ENCODE peak calls at places on chromosomes 2 and 18, in ten cellular contexts. G, Z, M, R, K, P, X, O, Q and N are unnamed samples.

GRCh38 chr18:46657115-46657955 is at the start of gene LOXHD1:
- DNase-seq in G (no peak), Z (no peak), M (no peak), R (no peak), K (no peak), P (no peak), X (no peak), O (no peak), Q (no peak), N (no peak)

GRCh38 chr2:27911458-27912210 is 21.1 kb downstream of the BABAM2 start:
- DNase-seq in G (no peak), Z (no peak), M (no peak), R (no peak), K (no peak), P (no peak), X (no peak), O (no peak), Q (no peak), N (no peak)

GRCh38 chr2:241003047-241003360 is 4.6 kb downstream of the SNED1 start:
- DNase-seq in G (no peak), Z (no peak), M (no peak), R (no peak), K (no peak), P (no peak), X (no peak), O (no peak), Q (no peak), N (no peak)

GRCh38 chr2:120865656-120866055 is 130.0 kb downstream of the GLI2 start:
- DNase-seq in G (no peak), Z (no peak), M (no peak), R (no peak), K (no peak), P (no peak), X (no peak), O (no peak), Q (no peak), N (no peak)

GRCh38 chr2:100317634-100318033 is 4.7 kb downstream of the LONRF2 start:
- DNase-seq in G (no peak), Z (no peak), M (no peak), R (no peak), K (no peak), P (no peak), X (no peak), O (no peak), Q (no peak), N (peak)

GRCh38 chr2:99974966-99975365 is 167.4 kb downstream of the AFF3 start:
- DNase-seq in G (no peak), Z (no peak), M (peak), R (no peak), K (no peak), P (no peak), X (no peak), O (no peak), Q (no peak), N (no peak)

GRCh38 chr2:43391877-43392214 is 165.4 kb upstream of the ZFP36L2 start:
- DNase-seq in G (no peak), Z (no peak), M (peak), R (no peak), K (no peak), P (no peak), X (no peak), O (no peak), Q (no peak), N (no peak)

GRCh38 chr2:113124181-113124961 is 3.0 kb upstream of the IL1RN start:
- DNase-seq in G (no peak), Z (no peak), M (peak), R (no peak), K (peak), P (no peak), X (no peak), O (no peak), Q (peak), N (peak)

GRCh38 chr2:8435608-8436007 is 246.2 kb upstream of the ID2 start:
- DNase-seq in G (no peak), Z (no peak), M (no peak), R (no peak), K (no peak), P (no peak), X (no peak), O (no peak), Q (no peak), N (no peak)

GRCh38 chr18:7902399-7902839 is 335.3 kb downstream of the PTPRM start:
- DNase-seq in G (peak), Z (no peak), M (peak), R (peak), K (no peak), P (no peak), X (no peak), O (peak), Q (no peak), N (no peak)

GRCh38 chr2:22801071-22801470 is 583.9 kb upstream of the KLHL29 start:
- DNase-seq in G (no peak), Z (no peak), M (no peak), R (no peak), K (no peak), P (no peak), X (no peak), O (no peak), Q (no peak), N (no peak)

GRCh38 chr2:126886201-126886905 is 12.3 kb upstream of the TEX51 start:
- DNase-seq in G (peak), Z (peak), M (peak), R (no peak), K (peak), P (peak), X (peak), O (peak), Q (peak), N (peak)

GRCh38 chr2:7373156-7373555 is 455.9 kb downstream of the RNF144A start:
- DNase-seq in G (no peak), Z (no peak), M (no peak), R (no peak), K (no peak), P (no peak), X (no peak), O (no peak), Q (no peak), N (no peak)

GRCh38 chr2:116754371-116755101 is 1060.0 kb upstream of the DDX18 start:
- DNase-seq in G (no peak), Z (no peak), M (no peak), R (no peak), K (no peak), P (no peak), X (no peak), O (no peak), Q (no peak), N (no peak)

GRCh38 chr2:11481426-11481788 is 15.4 kb upstream of the E2F6 start:
- DNase-seq in G (no peak), Z (no peak), M (no peak), R (no peak), K (no peak), P (no peak), X (no peak), O (no peak), Q (no peak), N (no peak)

GRCh38 chr18:2894841-2895370 is 48.1 kb downstream of the EMILIN2 start:
- DNase-seq in G (no peak), Z (no peak), M (no peak), R (no peak), K (peak), P (no peak), X (no peak), O (no peak), Q (no peak), N (no peak)

GRCh38 chr2:56244911-56245530 is 61.2 kb downstream of the CCDC85A start:
- DNase-seq in G (no peak), Z (no peak), M (no peak), R (no peak), K (no peak), P (no peak), X (no peak), O (no peak), Q (no peak), N (no peak)

GRCh38 chr2:69054431-69054830 is 41.5 kb downstream of the ANTXR1 start:
- DNase-seq in G (no peak), Z (no peak), M (no peak), R (peak), K (no peak), P (peak), X (peak), O (no peak), Q (no peak), N (no peak)

GRCh38 chr2:238507836-238508235 is 81.1 kb downstream of the ASB1 start:
- DNase-seq in G (no peak), Z (no peak), M (no peak), R (no peak), K (no peak), P (no peak), X (no peak), O (no peak), Q (no peak), N (no peak)

GRCh38 chr2:26186371-26186770 is 13.5 kb downstream of the GAREM2 start:
- DNase-seq in G (no peak), Z (no peak), M (no peak), R (no peak), K (peak), P (no peak), X (no peak), O (no peak), Q (no peak), N (no peak)

GRCh38 chr2:222892321-222892720 is 31.5 kb downstream of the ACSL3 start:
- DNase-seq in G (no peak), Z (no peak), M (peak), R (no peak), K (peak), P (no peak), X (no peak), O (no peak), Q (no peak), N (no peak)

GRCh38 chr18:62584241-62585120 is 61.7 kb downstream of the ZCCHC2 start:
- DNase-seq in G (peak), Z (peak), M (peak), R (peak), K (peak), P (peak), X (peak), O (peak), Q (peak), N (peak)

GRCh38 chr2:167147254-167147941 is 259.1 kb downstream of the XIRP2 start:
- DNase-seq in G (no peak), Z (no peak), M (no peak), R (no peak), K (no peak), P (no peak), X (no peak), O (no peak), Q (no peak), N (no peak)

GRCh38 chr2:198134287-198134955 is 330.0 kb downstream of the PLCL1 start:
- DNase-seq in G (no peak), Z (no peak), M (no peak), R (no peak), K (no peak), P (no peak), X (no peak), O (no peak), Q (no peak), N (no peak)

GRCh38 chr2:120469486-120469885 is 123.5 kb downstream of the INHBB start:
- DNase-seq in G (no peak), Z (no peak), M (no peak), R (peak), K (no peak), P (peak), X (no peak), O (no peak), Q (no peak), N (no peak)

GRCh38 chr18:10851824-10852225 is 297.5 kb downstream of the PIEZO2 start:
- DNase-seq in G (no peak), Z (no peak), M (peak), R (no peak), K (peak), P (no peak), X (peak), O (peak), Q (peak), N (peak)

GRCh38 chr2:151043484-151043883 is 218.2 kb downstream of the RBM43 start:
- DNase-seq in G (no peak), Z (no peak), M (peak), R (no peak), K (no peak), P (no peak), X (no peak), O (no peak), Q (peak), N (no peak)

GRCh38 chr2:175880-176800 is 87.7 kb downstream of the SH3YL1 start:
- DNase-seq in G (no peak), Z (no peak), M (peak), R (no peak), K (no peak), P (no peak), X (no peak), O (no peak), Q (no peak), N (no peak)

GRCh38 chr18:77108001-77108692 is 24.4 kb downstream of the MBP start:
- DNase-seq in G (peak), Z (peak), M (peak), R (peak), K (peak), P (peak), X (no peak), O (no peak), Q (peak), N (peak)

GRCh38 chr18:45619062-45619825 is 4.0 kb downstream of the SLC14A2 start:
- DNase-seq in G (peak), Z (no peak), M (no peak), R (peak), K (no peak), P (peak), X (no peak), O (no peak), Q (no peak), N (no peak)

GRCh38 chr18:56085561-56085960 is 497.6 kb upstream of the TCF4 start:
- DNase-seq in G (peak), Z (no peak), M (peak), R (peak), K (no peak), P (peak), X (no peak), O (no peak), Q (no peak), N (no peak)

GRCh38 chr2:148130571-148130970 is 109.7 kb downstream of the MBD5 start:
- DNase-seq in G (no peak), Z (no peak), M (peak), R (no peak), K (no peak), P (no peak), X (no peak), O (peak), Q (peak), N (no peak)

GRCh38 chr18:23825978-23826405 is 136.7 kb downstream of the LAMA3 start:
- DNase-seq in G (peak), Z (peak), M (peak), R (peak), K (no peak), P (peak), X (no peak), O (no peak), Q (no peak), N (no peak)

GRCh38 chr2:241070361-241070760 is 31.7 kb downstream of the MTERF4 start:
- DNase-seq in G (no peak), Z (no peak), M (no peak), R (no peak), K (no peak), P (no peak), X (no peak), O (no peak), Q (no peak), N (no peak)

GRCh38 chr2:73821227-73821626 is 7.5 kb upstream of the STAMBP start:
- DNase-seq in G (no peak), Z (no peak), M (no peak), R (no peak), K (no peak), P (no peak), X (no peak), O (no peak), Q (no peak), N (no peak)

GRCh38 chr18:3667255-3668137 is 217.5 kb downstream of the TGIF1 start:
- DNase-seq in G (no peak), Z (no peak), M (no peak), R (no peak), K (no peak), P (no peak), X (no peak), O (no peak), Q (no peak), N (no peak)

GRCh38 chr2:67726416-67726815 is 329.3 kb downstream of the ETAA1 start:
- DNase-seq in G (peak), Z (no peak), M (no peak), R (no peak), K (no peak), P (no peak), X (no peak), O (no peak), Q (no peak), N (no peak)

GRCh38 chr2:95074663-95075439 is 46.8 kb downstream of the MRPS5 start:
- DNase-seq in G (no peak), Z (no peak), M (no peak), R (no peak), K (no peak), P (no peak), X (no peak), O (no peak), Q (no peak), N (no peak)

GRCh38 chr18:8766576-8767253 is 61.4 kb downstream of the MTCL1 start:
- DNase-seq in G (no peak), Z (no peak), M (no peak), R (no peak), K (no peak), P (no peak), X (no peak), O (no peak), Q (no peak), N (no peak)

GRCh38 chr2:197159681-197160211 is 150.8 kb downstream of the ANKRD44 start:
- DNase-seq in G (no peak), Z (no peak), M (peak), R (no peak), K (peak), P (no peak), X (no peak), O (peak), Q (no peak), N (no peak)

DNA sequence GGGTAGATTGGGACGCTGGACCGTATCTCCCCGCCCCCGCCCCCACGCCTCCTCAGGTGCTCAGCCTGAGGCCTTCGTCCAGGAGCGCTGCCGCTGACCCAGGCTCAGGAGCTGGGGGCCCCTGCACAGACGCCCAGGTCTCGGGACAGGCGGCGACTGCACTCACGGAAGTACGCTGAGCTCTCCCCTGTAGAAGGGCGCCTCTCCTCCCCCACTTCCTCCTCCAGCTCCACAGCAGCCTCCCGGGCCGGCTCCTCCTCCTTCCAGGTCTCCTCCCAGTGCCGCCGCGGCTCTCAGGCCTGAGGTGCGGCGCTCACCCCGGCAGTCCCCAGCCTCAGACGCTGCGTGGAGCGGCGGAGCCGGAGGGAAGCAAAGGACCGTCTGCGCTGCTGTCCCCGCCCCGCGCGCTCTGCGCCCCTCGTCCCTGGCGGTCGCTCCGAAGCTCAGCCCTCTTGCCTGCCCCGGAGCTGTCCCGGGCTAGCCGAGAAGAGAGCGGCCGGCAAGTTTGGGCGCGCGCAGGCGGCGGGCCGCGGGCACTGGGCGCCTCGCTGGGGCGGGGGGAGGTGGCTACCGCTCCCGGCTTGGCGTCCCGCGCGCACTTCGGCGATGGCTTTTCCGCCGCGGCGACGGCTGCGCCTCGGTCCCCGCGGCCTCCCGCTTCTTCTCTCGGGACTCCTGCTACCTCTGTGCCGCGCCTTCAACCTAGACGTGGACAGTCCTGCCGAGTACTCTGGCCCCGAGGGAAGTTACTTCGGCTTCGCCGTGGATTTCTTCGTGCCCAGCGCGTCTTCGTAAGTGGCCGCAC is at the start of gene ITGAV:
- DNase-seq in G (peak), Z (peak), M (peak), R (peak), K (peak), P (peak), X (peak), O (peak), Q (peak), N (peak)
- TF ChIP-seq POLR2A in G (peak), Z (peak), M (peak), R (peak), K (peak), P (peak), X (peak), O (peak), Q (peak), N (peak)

GRCh38 chr2:135531231-135532197 is at the start of gene R3HDM1:
- DNase-seq in G (peak), Z (peak), M (peak), R (peak), K (peak), P (peak), X (peak), O (peak), Q (peak), N (peak)
- TF ChIP-seq POLR2A in G (peak), Z (no peak), M (no peak), R (peak), K (peak), P (peak), X (no peak), O (peak), Q (peak), N (peak)

DNA sequence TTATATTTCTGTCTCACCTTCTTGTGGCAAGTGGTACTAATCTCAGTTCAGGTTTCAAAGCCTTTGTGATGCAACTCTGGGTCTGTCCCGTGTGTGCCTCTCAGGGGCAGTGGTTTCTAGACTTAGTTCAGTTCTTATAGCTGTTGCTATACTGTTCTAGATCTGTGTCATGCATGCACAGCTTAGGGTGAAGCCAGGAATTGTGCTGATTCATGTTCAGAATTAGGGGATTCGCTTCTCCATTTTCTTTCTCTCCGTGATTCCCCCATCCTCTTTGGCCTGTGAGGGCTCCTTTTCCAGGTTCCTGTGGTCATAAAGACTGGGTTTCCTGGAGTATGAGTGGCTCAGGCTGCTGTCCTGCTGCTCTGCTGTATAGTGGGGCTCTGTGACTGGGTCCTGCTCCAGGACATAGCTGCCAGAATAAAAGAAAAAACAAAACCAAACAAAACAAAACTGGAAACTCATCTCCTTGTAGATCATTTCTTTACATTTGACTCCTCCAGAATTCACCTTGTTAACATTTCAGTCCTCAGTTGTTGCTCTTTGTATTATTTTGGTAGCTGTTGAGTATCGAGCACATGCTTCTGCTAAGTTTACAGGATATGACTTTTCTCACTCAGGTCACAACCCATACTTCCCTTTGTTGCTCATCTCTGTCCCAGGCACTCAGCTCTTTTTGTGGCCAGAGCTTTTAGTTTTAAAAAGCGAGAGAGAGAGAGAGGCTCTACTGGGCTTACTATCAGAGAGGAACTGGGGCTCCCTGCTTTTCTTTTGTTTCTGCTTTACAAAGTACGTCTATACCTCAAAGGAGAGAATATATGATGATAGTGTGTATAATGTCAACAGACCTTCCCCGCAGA is 34.2 kb downstream of the CERS6 start:
- DNase-seq in G (no peak), Z (no peak), M (peak), R (peak), K (peak), P (no peak), X (peak), O (peak), Q (peak), N (peak)
- TF ChIP-seq POLR2A in G (no peak), Z (no peak), M (no peak), R (no peak), K (no peak), P (no peak), X (no peak), O (no peak), Q (no peak), N (peak)

GRCh38 chr2:53819627-53820026 is 32.8 kb downstream of the ERLEC1 start:
- DNase-seq in G (no peak), Z (no peak), M (no peak), R (no peak), K (no peak), P (no peak), X (no peak), O (no peak), Q (no peak), N (no peak)
- TF ChIP-seq POLR2A in G (no peak), Z (no peak), M (no peak), R (no peak), K (no peak), P (no peak), X (no peak), O (no peak), Q (no peak), N (no peak)

DNA sequence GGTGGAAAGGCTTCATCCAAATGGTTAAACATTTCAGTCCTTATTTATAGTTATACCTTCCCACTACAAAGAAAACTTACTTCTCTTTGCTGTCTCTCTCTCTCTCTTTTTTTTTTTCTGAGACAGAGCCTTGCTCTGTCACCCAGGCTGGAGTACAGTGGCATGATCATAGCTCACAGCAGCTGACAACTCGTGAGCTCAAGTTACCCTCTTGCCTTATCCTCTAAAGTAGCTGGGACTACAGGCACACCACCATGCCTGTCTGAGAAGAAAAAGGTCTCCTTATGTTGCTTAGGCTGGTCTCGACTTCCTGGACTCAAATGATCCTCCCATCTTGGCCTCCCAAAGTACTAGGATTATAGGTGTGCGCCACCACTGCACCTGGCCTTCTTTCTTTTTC is 32.3 kb upstream of the OLA1 start:
- DNase-seq in G (no peak), Z (no peak), M (no peak), R (no peak), K (no peak), P (no peak), X (no peak), O (no peak), Q (no peak), N (no peak)
- TF ChIP-seq POLR2A in G (no peak), Z (no peak), M (no peak), R (no peak), K (no peak), P (no peak), X (no peak), O (no peak), Q (no peak), N (no peak)